ENCODE peak calls at places on chromosomes 12 and 14, in ten cellular contexts. X is HCT116, C is H1, Q is HepG2, V is sigmoid colon, L is upper lobe of left lung, M is stomach, N is GM23338, W is K562, K is prostate gland. E is an unnamed sample.

GRCh38 chr14:100302616-100303015 is 3.6 kb downstream of the SLC25A29 start:
- DNase-seq in X (no peak), C (no peak), Q (no peak), V (no peak), L (no peak), M (peak; percentile 50), N (no peak), W (no peak), K (peak; percentile 78), E (no peak)

GRCh38 chr12:110004598-110004997 is 5.4 kb downstream of the ANKRD13A start:
- DNase-seq in X (no peak), C (no peak), Q (no peak), V (no peak), L (no peak), M (no peak), N (no peak), W (no peak), K (no peak), E (no peak)

GRCh38 chr12:16564675-16565074 is 41.3 kb downstream of the LMO3 start:
- DNase-seq in X (no peak), C (no peak), Q (no peak), V (no peak), L (no peak), M (no peak), N (no peak), W (no peak), K (no peak), E (no peak)

GRCh38 chr14:65287264-65288131 is 125.0 kb upstream of the FUT8 start:
- DNase-seq in X (no peak), C (no peak), Q (no peak), V (no peak), L (peak; percentile 80), M (no peak), N (peak; percentile 31), W (no peak), K (no peak), E (no peak)

GRCh38 chr14:65239897-65240296 is 137.6 kb upstream of the MAX start:
- DNase-seq in X (no peak), C (no peak), Q (no peak), V (no peak), L (no peak), M (no peak), N (no peak), W (no peak), K (no peak), E (no peak)

GRCh38 chr12:22974865-22975264 is 349.9 kb downstream of the ETNK1 start:
- DNase-seq in X (peak; percentile 15), C (no peak), Q (peak; percentile 13), V (no peak), L (no peak), M (no peak), N (no peak), W (no peak), K (no peak), E (no peak)

GRCh38 chr12:68420225-68421008 is 88.3 kb upstream of the MDM1 start:
- DNase-seq in X (no peak), C (no peak), Q (no peak), V (peak; percentile 80), L (no peak), M (no peak), N (no peak), W (no peak), K (no peak), E (no peak)

GRCh38 chr12:69779928-69780327 is 41.3 kb downstream of the RAB3IP start:
- DNase-seq in X (peak; percentile 27), C (peak; percentile 79), Q (no peak), V (no peak), L (no peak), M (no peak), N (peak; percentile 81), W (peak; percentile 35), K (no peak), E (no peak)

GRCh38 chr12:88339966-88340365 is 197.9 kb downstream of the TMTC3 start:
- DNase-seq in X (no peak), C (no peak), Q (no peak), V (no peak), L (no peak), M (no peak), N (no peak), W (no peak), K (no peak), E (no peak)

GRCh38 chr12:10288989-10289388 is 18.7 kb upstream of the KLRD1 start:
- DNase-seq in X (no peak), C (no peak), Q (no peak), V (no peak), L (no peak), M (no peak), N (no peak), W (no peak), K (no peak), E (no peak)

GRCh38 chr14:55662757-55663156 is 82.8 kb downstream of the KTN1 start:
- DNase-seq in X (no peak), C (no peak), Q (no peak), V (no peak), L (no peak), M (no peak), N (no peak), W (no peak), K (no peak), E (no peak)

GRCh38 chr14:97306785-97307246 is 509.6 kb downstream of the VRK1 start:
- DNase-seq in X (no peak), C (no peak), Q (no peak), V (no peak), L (no peak), M (no peak), N (no peak), W (no peak), K (no peak), E (no peak)

DNA sequence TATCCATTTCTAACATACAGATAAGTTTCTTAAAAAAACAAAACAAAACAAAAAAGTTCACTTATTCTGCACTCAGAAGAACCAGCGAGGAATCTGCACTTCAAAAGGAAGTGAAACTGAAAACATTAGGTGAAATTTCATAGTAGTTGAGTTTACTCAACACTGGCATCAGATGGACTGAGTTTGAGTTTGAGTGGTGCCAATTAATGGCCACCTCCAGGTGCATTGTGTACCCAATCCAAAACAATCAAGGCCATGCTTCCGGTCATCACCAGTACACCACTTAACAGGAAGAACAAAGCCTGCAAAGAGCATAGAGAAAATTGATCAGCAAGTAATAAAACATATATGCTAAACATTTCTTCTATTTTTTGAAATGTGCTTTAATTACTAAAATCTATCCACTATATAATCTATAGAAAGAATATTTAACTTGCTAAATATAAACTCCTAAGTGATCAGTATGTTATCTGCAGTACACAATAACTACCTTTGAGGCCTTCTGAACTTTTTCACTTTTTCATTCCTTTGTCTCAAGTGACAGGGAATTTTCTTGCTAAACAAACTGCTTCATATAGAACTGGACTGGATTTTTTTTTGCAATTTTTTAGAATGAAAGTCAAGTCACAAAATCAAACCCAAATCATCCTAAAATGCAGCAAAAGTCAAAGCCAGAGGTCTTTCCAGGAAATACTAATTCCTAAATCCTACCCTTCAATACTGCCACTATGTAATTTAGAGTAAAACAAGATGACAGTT is 11.5 kb downstream of the SLC38A2 start:
- DNase-seq in X (no peak), C (no peak), Q (no peak), V (no peak), L (no peak), M (no peak), N (no peak), W (no peak), K (no peak), E (no peak)
- TF ChIP-seq POLR2AphosphoS5 in X (peak; percentile 44), C (no peak), Q (peak; percentile 69), V (no peak), L (no peak), M (no peak), N (no peak), W (no peak), K (no peak), E (no peak)

DNA sequence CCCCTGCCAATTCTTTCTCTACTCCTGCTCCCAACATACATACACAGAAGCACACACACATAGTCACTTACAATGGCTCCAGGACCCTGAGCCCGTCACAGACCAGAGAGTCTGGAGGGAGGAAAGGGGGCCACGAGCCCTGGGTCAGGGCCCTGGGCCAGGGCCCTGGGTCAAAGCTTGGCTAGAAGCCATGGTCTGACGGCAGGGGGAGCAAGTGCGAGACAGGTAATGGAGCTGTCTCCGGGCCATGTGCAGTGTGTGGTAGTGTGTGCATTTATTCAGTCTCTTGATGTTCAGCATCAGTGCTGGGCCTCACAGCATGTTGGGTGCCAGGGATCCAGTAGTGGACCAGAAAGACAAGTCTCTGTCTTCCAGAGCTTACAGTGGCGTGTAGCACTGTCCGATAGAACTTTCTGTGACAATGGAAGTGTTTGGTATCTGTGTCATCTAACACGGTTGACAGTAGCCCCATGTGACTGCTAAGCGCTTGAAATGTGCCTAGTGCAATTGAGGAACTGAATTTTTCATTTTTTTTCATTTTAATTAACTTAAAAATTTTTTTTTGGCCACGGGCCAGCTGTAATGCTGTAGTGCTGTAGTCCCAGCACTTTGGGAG is 4.2 kb upstream of the RABGGTA start:
- DNase-seq in X (no peak), C (peak; percentile 56), Q (peak; percentile 47), V (no peak), L (no peak), M (no peak), N (peak; percentile 49), W (peak; percentile 28), K (no peak), E (no peak)
- TF ChIP-seq CTCF in X (no peak), C (peak; percentile 55), Q (peak; percentile 68), V (no peak), L (no peak), M (no peak), N (peak; percentile 33), W (no peak), K (no peak), E (no peak)

GRCh38 chr14:44873536-44873935 is 88.2 kb downstream of the KLHL28 start:
- DNase-seq in X (no peak), C (no peak), Q (peak; percentile 28), V (no peak), L (no peak), M (no peak), N (peak; percentile 27), W (no peak), K (no peak), E (no peak)
- H3K4me3 ChIP-seq in X (no peak overlapping the region), C (no peak overlapping the region), Q (peak overlapping the region; percentile 16), V (no peak overlapping the region), L (no peak overlapping the region), M (no peak overlapping the region), N (peak overlapping the region; percentile 50), W (no peak overlapping the region), K (no peak overlapping the region), E (no peak overlapping the region)

GRCh38 chr12:57863676-57864075 is 17.1 kb upstream of the CTDSP2 start:
- DNase-seq in X (no peak), C (no peak), Q (no peak), V (no peak), L (no peak), M (no peak), N (no peak), W (no peak), K (no peak), E (no peak)

GRCh38 chr12:57864382-57864781 is 17.9 kb upstream of the CTDSP2 start:
- DNase-seq in X (no peak), C (no peak), Q (no peak), V (peak; percentile 65), L (no peak), M (no peak), N (peak; percentile 66), W (no peak), K (peak; percentile 10), E (no peak)

GRCh38 chr12:57861967-57862366 is 15.4 kb upstream of the CTDSP2 start:
- DNase-seq in X (no peak), C (no peak), Q (no peak), V (no peak), L (no peak), M (no peak), N (no peak), W (no peak), K (no peak), E (no peak)

GRCh38 chr12:57866308-57867019 is 19.9 kb upstream of the CTDSP2 start:
- DNase-seq in X (no peak), C (no peak), Q (no peak), V (no peak), L (no peak), M (no peak), N (no peak), W (no peak), K (no peak), E (no peak)

GRCh38 chr12:57864811-57865751 is 18.6 kb upstream of the CTDSP2 start:
- DNase-seq in X (peak; percentile 32), C (peak; percentile 73), Q (no peak), V (peak; percentile 91), L (peak; percentile 95), M (peak; percentile 75), N (peak; percentile 83), W (peak; percentile 81), K (peak; percentile 64), E (no peak)
- TF ChIP-seq POLR2AphosphoS5 in X (peak; percentile 55), C (no peak), Q (no peak), V (peak; percentile 88), L (peak; percentile 47), M (peak; percentile 68), N (no peak), W (no peak), K (no peak), E (peak; percentile 36)